ENCODE peak calls at places on chromosomes 6 and 20, in six cellular contexts. One of them, this sample, is unnamed.

GRCh38 chr20:57901526-57901925 is 191.7 kb upstream of the PMEPA1 start:
- DNase-seq in RWPE1: no peak
- DNase-seq in WTC11: no peak
- DNase-seq in stimulated activated CD4-positive, alpha-beta T cell treated with anti-CD3 and anti-CD28 coated beads, TNF-alpha, amount 100 ng/mL, for 24 hours: no peak
- DNase-seq in NCI-H1092: no peak
- DNase-seq in GF-D8: no peak
- DNase-seq in this sample: no peak

GRCh38 chr20:62796699-62797491 is 622 bp downstream of the MRGBP start:
- DNase-seq in RWPE1: no peak
- DNase-seq in GF-D8: no peak
- DNase-seq in WTC11: no peak
- DNase-seq in stimulated activated CD4-positive, alpha-beta T cell treated with anti-CD3 and anti-CD28 coated beads, TNF-alpha, amount 100 ng/mL, for 24 hours: no peak
- DNase-seq in NCI-H1092: no peak
- DNase-seq in this sample: no peak

GRCh38 chr20:18031050-18031449 is 26.7 kb downstream of the OVOL2 start:
- DNase-seq in NCI-H1092: no peak
- DNase-seq in GF-D8: no peak
- DNase-seq in stimulated activated CD4-positive, alpha-beta T cell treated with anti-CD3 and anti-CD28 coated beads, TNF-alpha, amount 100 ng/mL, for 24 hours: no peak
- DNase-seq in WTC11: no peak
- DNase-seq in RWPE1: no peak
- DNase-seq in this sample: no peak

GRCh38 chr6:111661541-111662041 is 55.9 kb upstream of the TRAF3IP2 start:
- DNase-seq in NCI-H1092: no peak
- DNase-seq in stimulated activated CD4-positive, alpha-beta T cell treated with anti-CD3 and anti-CD28 coated beads, TNF-alpha, amount 100 ng/mL, for 24 hours: no peak
- DNase-seq in WTC11: peak
- DNase-seq in RWPE1: no peak
- DNase-seq in GF-D8: no peak
- DNase-seq in this sample: no peak

GRCh38 chr20:12012241-12013222 is 94.8 kb downstream of the BTBD3 start:
- DNase-seq in stimulated activated CD4-positive, alpha-beta T cell treated with anti-CD3 and anti-CD28 coated beads, TNF-alpha, amount 100 ng/mL, for 24 hours: peak
- DNase-seq in WTC11: peak
- DNase-seq in RWPE1: peak
- DNase-seq in GF-D8: peak
- DNase-seq in NCI-H1092: peak
- DNase-seq in this sample: no peak

GRCh38 chr6:159113223-159113622 is 56.0 kb upstream of the FNDC1 start:
- DNase-seq in NCI-H1092: no peak
- DNase-seq in GF-D8: no peak
- DNase-seq in stimulated activated CD4-positive, alpha-beta T cell treated with anti-CD3 and anti-CD28 coated beads, TNF-alpha, amount 100 ng/mL, for 24 hours: no peak
- DNase-seq in RWPE1: no peak
- DNase-seq in WTC11: no peak
- DNase-seq in this sample: no peak

GRCh38 chr6:40894962-40895799 is 143.8 kb downstream of the UNC5CL start:
- DNase-seq in WTC11: peak
- DNase-seq in NCI-H1092: no peak
- DNase-seq in RWPE1: peak
- DNase-seq in stimulated activated CD4-positive, alpha-beta T cell treated with anti-CD3 and anti-CD28 coated beads, TNF-alpha, amount 100 ng/mL, for 24 hours: no peak
- DNase-seq in GF-D8: no peak
- DNase-seq in this sample: peak

GRCh38 chr6:41712651-41713103 is 22.7 kb downstream of the TFEB start:
- DNase-seq in RWPE1: no peak
- DNase-seq in WTC11: no peak
- DNase-seq in GF-D8: no peak
- DNase-seq in stimulated activated CD4-positive, alpha-beta T cell treated with anti-CD3 and anti-CD28 coated beads, TNF-alpha, amount 100 ng/mL, for 24 hours: no peak
- DNase-seq in NCI-H1092: peak
- DNase-seq in this sample: no peak

GRCh38 chr20:34074101-34074760 is 37.8 kb downstream of the EIF2S2 start:
- DNase-seq in NCI-H1092: no peak
- DNase-seq in GF-D8: no peak
- DNase-seq in WTC11: no peak
- DNase-seq in stimulated activated CD4-positive, alpha-beta T cell treated with anti-CD3 and anti-CD28 coated beads, TNF-alpha, amount 100 ng/mL, for 24 hours: no peak
- DNase-seq in RWPE1: peak
- DNase-seq in this sample: no peak

GRCh38 chr6:20110478-20110877 is 101.8 kb downstream of the MBOAT1 start:
- DNase-seq in NCI-H1092: no peak
- DNase-seq in WTC11: no peak
- DNase-seq in stimulated activated CD4-positive, alpha-beta T cell treated with anti-CD3 and anti-CD28 coated beads, TNF-alpha, amount 100 ng/mL, for 24 hours: no peak
- DNase-seq in RWPE1: no peak
- DNase-seq in GF-D8: no peak
- DNase-seq in this sample: no peak

GRCh38 chr6:52995913-52996685 is 1.0 kb upstream of the GSTA4 start:
- DNase-seq in stimulated activated CD4-positive, alpha-beta T cell treated with anti-CD3 and anti-CD28 coated beads, TNF-alpha, amount 100 ng/mL, for 24 hours: no peak
- DNase-seq in RWPE1: no peak
- DNase-seq in NCI-H1092: no peak
- DNase-seq in WTC11: peak
- DNase-seq in GF-D8: no peak
- DNase-seq in this sample: peak

GRCh38 chr6:33592595-33593413 is 12.7 kb upstream of the BAK1 start:
- DNase-seq in RWPE1: no peak
- DNase-seq in WTC11: peak
- DNase-seq in GF-D8: no peak
- DNase-seq in NCI-H1092: no peak
- DNase-seq in stimulated activated CD4-positive, alpha-beta T cell treated with anti-CD3 and anti-CD28 coated beads, TNF-alpha, amount 100 ng/mL, for 24 hours: no peak
- DNase-seq in this sample: no peak

GRCh38 chr20:64139200-64140081 is 24.8 kb upstream of the MYT1 start:
- DNase-seq in stimulated activated CD4-positive, alpha-beta T cell treated with anti-CD3 and anti-CD28 coated beads, TNF-alpha, amount 100 ng/mL, for 24 hours: no peak
- DNase-seq in WTC11: peak
- DNase-seq in RWPE1: no peak
- DNase-seq in NCI-H1092: no peak
- DNase-seq in GF-D8: no peak
- DNase-seq in this sample: no peak